ENCODE peak calls at places on chromosomes 13 and 19, in five cellular contexts. B, K, H, O and I are unnamed samples.

GRCh38 chr19:12840091-12841079 is 2.1 kb downstream of the MAST1 start:
- DNase-seq in B (no peak), K (peak; percentile 100), H (peak; percentile 76), O (peak; percentile 62), I (peak; percentile 69)

GRCh38 chr13:40922437-40923040 is 96.6 kb downstream of the ELF1 start:
- DNase-seq in B (no peak), K (peak; percentile 53), H (peak; percentile 80), O (no peak), I (no peak)

GRCh38 chr13:42478531-42479156 is 95.3 kb upstream of the TNFSF11 start:
- DNase-seq in B (no peak), K (peak; percentile 55), H (peak; percentile 28), O (peak; percentile 68), I (no peak)

GRCh38 chr19:21022996-21023395 is 2.5 kb downstream of the ZNF430 start:
- DNase-seq in B (no peak), K (no peak), H (no peak), O (peak; percentile 34), I (no peak)

GRCh38 chr19:2634228-2634951 is 68.1 kb downstream of the GNG7 start:
- DNase-seq in B (no peak), K (no peak), H (no peak), O (peak; percentile 60), I (no peak)

GRCh38 chr19:19434483-19435045 is 29.1 kb downstream of the GATAD2A start:
- DNase-seq in B (no peak), K (no peak), H (no peak), O (peak; percentile 59), I (no peak)

GRCh38 chr13:79490846-79491245 is 9.9 kb downstream of the NDFIP2 start:
- DNase-seq in B (no peak), K (no peak), H (no peak), O (no peak), I (no peak)

GRCh38 chr19:29535432-29535831 is 9.6 kb downstream of the VSTM2B start:
- DNase-seq in B (no peak), K (no peak), H (no peak), O (no peak), I (no peak)

GRCh38 chr13:113152894-113153809 is 5.3 kb upstream of the PROZ start:
- DNase-seq in B (no peak), K (peak; percentile 87), H (no peak), O (no peak), I (peak; percentile 38)

GRCh38 chr13:113905942-113906341 is 42.1 kb upstream of the GAS6 start:
- DNase-seq in B (no peak), K (peak; percentile 22), H (no peak), O (no peak), I (no peak)

GRCh38 chr13:111908391-111908790 is 158.6 kb upstream of the SOX1 start:
- DNase-seq in B (no peak), K (peak; percentile 45), H (no peak), O (no peak), I (peak; percentile 1)

GRCh38 chr13:77979721-77980377 is 61.2 kb upstream of the EDNRB start:
- DNase-seq in B (no peak), K (no peak), H (no peak), O (no peak), I (no peak)

GRCh38 chr19:40279761-40280607 is 5.2 kb downstream of the AKT2 start:
- DNase-seq in B (no peak), K (no peak), H (no peak), O (no peak), I (no peak)

GRCh38 chr13:32889986-32890565 is 126.1 kb upstream of the KL start:
- DNase-seq in B (no peak), K (no peak), H (no peak), O (no peak), I (no peak)

GRCh38 chr19:3881272-3882040 is 971 bp downstream of the ATCAY start:
- DNase-seq in B (no peak), K (peak; percentile 73), H (no peak), O (no peak), I (no peak)

GRCh38 chr13:20116213-20116612 is 44.6 kb downstream of the GJA3 start:
- DNase-seq in B (no peak), K (peak; percentile 61), H (no peak), O (no peak), I (no peak)

GRCh38 chr13:110017379-110017778 is 231.0 kb upstream of the IRS2 start:
- DNase-seq in B (no peak), K (peak; percentile 80), H (peak; percentile 58), O (peak; percentile 83), I (no peak)

GRCh38 chr19:54316746-54317107 is 3.8 kb upstream of the LILRA5 start:
- DNase-seq in B (no peak), K (peak; percentile 73), H (no peak), O (no peak), I (no peak)

GRCh38 chr19:5131031-5131865 is 162.3 kb downstream of the KDM4B start:
- DNase-seq in B (no peak), K (peak; percentile 69), H (no peak), O (no peak), I (no peak)
- TF ChIP-seq CTCF in B (no peak), K (peak; percentile 28), H (no peak), O (no peak), I (no peak)

DNA sequence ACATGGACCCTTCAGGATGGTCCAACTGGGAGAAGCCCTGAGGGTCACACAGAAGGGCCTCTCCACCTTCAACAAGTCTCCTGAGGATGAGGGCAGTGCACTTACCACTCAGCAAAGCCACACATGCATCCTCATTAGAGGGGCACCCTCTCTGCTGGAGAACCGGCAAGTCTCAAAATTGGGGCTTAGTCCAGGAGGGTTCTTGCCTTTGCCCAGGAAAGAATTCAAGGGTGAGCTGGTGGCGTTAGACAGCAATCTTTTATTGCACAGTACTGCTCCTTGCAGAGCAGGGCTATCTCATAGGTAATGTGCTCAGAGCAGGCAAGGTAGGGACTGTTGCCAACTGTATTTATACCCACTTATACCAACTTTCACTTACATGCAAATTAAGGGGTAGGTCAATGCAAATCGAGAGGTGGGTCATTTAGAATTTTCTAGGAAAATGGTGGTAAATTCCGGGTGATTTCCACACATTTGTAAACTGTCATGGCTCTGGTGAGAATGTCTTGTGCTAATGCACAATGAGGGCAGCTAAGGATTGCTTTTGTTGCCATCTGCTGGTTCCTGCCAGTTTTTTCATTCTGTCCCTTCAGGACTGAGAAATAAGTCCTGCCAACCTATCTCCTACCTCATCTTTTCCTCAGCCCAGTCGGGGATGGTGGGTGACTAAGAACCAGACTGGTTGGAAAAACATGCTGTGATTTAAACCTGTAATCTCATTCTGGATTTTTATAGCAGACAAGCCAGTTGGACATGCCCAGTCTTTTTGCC is 27.8 kb upstream of the IGSF23 start:
- DNase-seq in B (no peak), K (no peak), H (no peak), O (peak; percentile 39), I (no peak)
- TF ChIP-seq CTCF in B (no peak), K (no peak), H (peak; percentile 1), O (peak; percentile 22), I (no peak)

GRCh38 chr13:29564828-29565227 is 30.7 kb downstream of the SLC7A1 start:
- DNase-seq in B (no peak), K (no peak), H (no peak), O (no peak), I (no peak)
- TF ChIP-seq CTCF in B (no peak), K (no peak), H (no peak), O (peak; percentile 16), I (no peak)

GRCh38 chr19:34664168-34664567 is 12.8 kb downstream of the SCGB2B2 start:
- DNase-seq in B (no peak), K (no peak), H (no peak), O (no peak), I (no peak)

GRCh38 chr19:34664870-34665269 is 12.1 kb downstream of the SCGB2B2 start:
- DNase-seq in B (no peak), K (no peak), H (no peak), O (no peak), I (no peak)

GRCh38 chr19:34666200-34666957 is 10.6 kb downstream of the SCGB2B2 start:
- DNase-seq in B (no peak), K (no peak), H (no peak), O (no peak), I (no peak)

GRCh38 chr19:34661357-34661756 is 15.6 kb downstream of the SCGB2B2 start:
- DNase-seq in B (no peak), K (no peak), H (no peak), O (no peak), I (no peak)

DNA sequence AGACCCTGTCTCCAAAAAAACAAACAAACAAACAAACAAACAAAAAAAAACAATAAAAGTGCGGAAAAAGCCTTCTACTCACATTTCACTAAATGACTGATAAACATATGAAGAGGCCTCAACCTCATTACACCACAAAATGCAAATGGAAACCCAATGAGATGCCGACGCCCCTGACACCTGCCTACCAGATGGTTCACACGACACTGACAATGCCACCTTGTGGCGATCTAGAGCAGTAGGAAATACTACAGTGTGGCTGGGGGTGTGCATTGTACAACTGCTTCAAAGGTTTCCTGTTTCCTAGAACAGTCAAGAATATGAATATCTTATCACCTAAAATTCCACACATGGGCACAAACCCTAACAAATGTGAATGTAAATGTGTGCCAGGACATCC is 14.0 kb downstream of the SCGB2B2 start:
- DNase-seq in B (peak; percentile 29), K (peak; percentile 74), H (peak; percentile 35), O (no peak), I (no peak)
- TF ChIP-seq CTCF in B (peak; percentile 63), K (peak; percentile 75), H (peak; percentile 24), O (peak; percentile 13), I (peak; percentile 35)

GRCh38 chr13:49820591-49821215 is 28.2 kb upstream of the KPNA3 start:
- DNase-seq in B (no peak), K (no peak), H (peak; percentile 75), O (no peak), I (no peak)

DNA sequence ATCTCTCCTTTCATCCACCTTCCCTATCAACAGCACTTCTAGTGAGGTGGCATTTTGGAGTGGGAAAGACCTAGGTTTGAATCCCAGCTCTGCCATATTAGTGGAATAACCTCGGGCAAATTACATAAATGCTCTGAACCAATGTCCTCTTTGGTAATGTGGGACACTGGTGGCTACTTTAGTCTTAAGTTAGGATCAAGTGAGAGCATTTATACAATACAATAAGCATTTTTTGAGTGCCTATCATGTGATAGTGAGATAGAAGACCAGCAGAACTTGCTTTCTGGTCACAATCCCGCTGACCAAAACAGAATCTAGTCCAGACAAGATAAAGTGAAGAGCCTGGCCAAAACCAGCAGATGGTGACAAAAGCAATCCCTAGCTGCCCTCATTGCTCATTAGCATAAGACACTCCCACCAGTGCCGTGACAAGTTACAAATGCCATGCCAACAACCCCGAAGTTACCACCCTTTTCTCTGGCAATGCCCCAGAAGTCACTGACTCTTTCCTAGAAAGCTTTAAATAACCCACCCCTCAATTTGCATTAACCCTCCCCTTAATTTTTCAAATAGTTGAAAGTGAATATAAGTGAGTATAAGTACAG is 28.8 kb upstream of the KPNA3 start:
- DNase-seq in B (no peak), K (no peak), H (no peak), O (no peak), I (no peak)
- TF ChIP-seq CTCF in B (no peak), K (no peak), H (no peak), O (no peak), I (no peak)

GRCh38 chr19:37885392-37885791 is 21.0 kb downstream of the WDR87 start:
- DNase-seq in B (no peak), K (no peak), H (no peak), O (no peak), I (no peak)
- TF ChIP-seq CTCF in B (no peak), K (peak; percentile 11), H (no peak), O (no peak), I (peak; percentile 11)